ENCODE peak calls at places on chromosomes 5 and 9, in six cellular contexts. Q is KG1; C is fibroblast of the conjunctiva; V is heart left ventricle; F is stimulated activated CD8-positive, alpha-beta memory T cell treated with anti-CD3 and anti-CD28 coated beads, Interleukin-4, amount 100 ng/mL, for 1 hour; M is M059J. K is an unnamed sample.

GRCh38 chr5:173707392-173707791 is 90.9 kb upstream of the BOD1 start:
- DNase-seq in Q (no peak), C (peak), V (peak), F (no peak), M (peak), K (no peak)

GRCh38 chr5:17355585-17356346 is 138.3 kb downstream of the BASP1 start:
- DNase-seq in Q (no peak), C (peak), V (no peak), F (no peak), M (peak), K (no peak)

GRCh38 chr5:15500326-15500958 is 462 bp downstream of the FBXL7 start:
- DNase-seq in Q (no peak), C (no peak), V (peak), F (no peak), M (peak), K (peak)

GRCh38 chr5:179259731-179260323 is 85.4 kb downstream of the ADAMTS2 start:
- DNase-seq in Q (no peak), C (no peak), V (no peak), F (no peak), M (no peak), K (no peak)

GRCh38 chr5:116970318-116970717 is 395.7 kb upstream of the SEMA6A start:
- DNase-seq in Q (no peak), C (no peak), V (no peak), F (no peak), M (peak), K (no peak)

GRCh38 chr5:67200809-67201562 is 4.4 kb upstream of the CD180 start:
- DNase-seq in Q (no peak), C (no peak), V (no peak), F (no peak), M (no peak), K (no peak)

GRCh38 chr9:34428325-34428958 is 29.9 kb downstream of the FAM219A start:
- DNase-seq in Q (no peak), C (peak), V (no peak), F (no peak), M (no peak), K (no peak)

GRCh38 chr9:89177401-89178161 is 1.0 kb downstream of the SHC3 start:
- DNase-seq in Q (no peak), C (no peak), V (no peak), F (no peak), M (peak), K (no peak)

GRCh38 chr5:159638954-159639559 is 277.2 kb upstream of the ADRA1B start:
- DNase-seq in Q (no peak), C (peak), V (no peak), F (no peak), M (no peak), K (no peak)

GRCh38 chr5:83340511-83340918 is 131.0 kb upstream of the VCAN start:
- DNase-seq in Q (no peak), C (peak), V (no peak), F (no peak), M (no peak), K (no peak)

GRCh38 chr5:96492654-96493053 is 59.6 kb upstream of the PCSK1 start:
- DNase-seq in Q (no peak), C (no peak), V (no peak), F (no peak), M (peak), K (no peak)

GRCh38 chr5:142053434-142054253 is 40.8 kb upstream of the GNPDA1 start:
- DNase-seq in Q (no peak), C (peak), V (no peak), F (no peak), M (peak), K (no peak)

GRCh38 chr5:177510567-177511053 is 984 bp upstream of the DOK3 start:
- DNase-seq in Q (no peak), C (no peak), V (no peak), F (no peak), M (no peak), K (peak)

GRCh38 chr5:71587709-71588532 is 781 bp downstream of the MCCC2 start:
- DNase-seq in Q (peak), C (no peak), V (no peak), F (no peak), M (no peak), K (no peak)

GRCh38 chr5:131382407-131383395 is 118.8 kb downstream of the CDC42SE2 start:
- DNase-seq in Q (no peak), C (peak), V (no peak), F (peak), M (peak), K (no peak)

GRCh38 chr9:22307013-22307711 is 139.5 kb upstream of the DMRTA1 start:
- DNase-seq in Q (no peak), C (peak), V (no peak), F (no peak), M (peak), K (no peak)

GRCh38 chr9:14309403-14309802 is 4.5 kb downstream of the NFIB start:
- DNase-seq in Q (no peak), C (no peak), V (no peak), F (no peak), M (no peak), K (no peak)

GRCh38 chr5:173016069-173016455 is 32.5 kb downstream of the ATP6V0E1 start:
- DNase-seq in Q (no peak), C (no peak), V (no peak), F (no peak), M (no peak), K (no peak)